ENCODE peak calls at places on chromosomes 2 and 18, in six cellular contexts. J is upper lobe of left lung, O is ureter, M is NCI-H82, X is MCF 10A, Q is breast epithelium. D is an unnamed sample.

GRCh38 chr2:191521608-191522208 is 156.2 kb upstream of the NABP1 start:
- DNase-seq in J (no peak), O (no peak), X (peak), M (peak), Q (no peak), D (peak)

GRCh38 chr18:72325307-72325706 is 218.8 kb downstream of the CBLN2 start:
- DNase-seq in J (no peak), Q (no peak), O (no peak), M (no peak), X (no peak), D (peak)

GRCh38 chr2:118847447-118848172 is at the start of gene EN1:
- DNase-seq in Q (no peak), J (no peak), X (no peak), M (peak), O (peak), D (no peak)

GRCh38 chr18:34871435-34871834 is 161.3 kb downstream of the DTNA start:
- DNase-seq in M (no peak), O (no peak), X (no peak), Q (no peak), J (no peak), D (no peak)

GRCh38 chr18:10482363-10482984 is 28.0 kb downstream of the APCDD1 start:
- DNase-seq in M (no peak), J (no peak), O (no peak), Q (no peak), X (no peak), D (no peak)

GRCh38 chr2:106886916-106887758 is 1.2 kb upstream of the ST6GAL2 start:
- DNase-seq in M (peak), O (peak), X (peak), J (no peak), Q (peak), D (peak)

GRCh38 chr2:54941248-54941984 is 108.8 kb downstream of the RTN4 start:
- DNase-seq in J (no peak), X (no peak), M (no peak), O (no peak), Q (peak), D (no peak)

GRCh38 chr2:15603948-15604347 is 12.3 kb downstream of the DDX1 start:
- DNase-seq in O (no peak), X (no peak), J (no peak), M (no peak), Q (no peak), D (no peak)

GRCh38 chr2:205755923-205756322 is 73.6 kb downstream of the NRP2 start:
- DNase-seq in M (no peak), J (no peak), X (no peak), Q (no peak), O (no peak), D (no peak)

GRCh38 chr2:144084114-144084661 is 435.7 kb downstream of the ZEB2 start:
- DNase-seq in M (no peak), O (no peak), X (peak), J (no peak), Q (no peak), D (peak)

GRCh38 chr2:16817305-16818202 is 151.9 kb upstream of the CYRIA start:
- DNase-seq in M (no peak), X (no peak), Q (no peak), J (no peak), O (no peak), D (no peak)

GRCh38 chr2:3960106-3960505 is 256.7 kb downstream of the DCDC2C start:
- DNase-seq in J (no peak), X (no peak), M (no peak), Q (no peak), O (no peak), D (no peak)

GRCh38 chr2:3423492-3424170 is 44.1 kb downstream of the TRAPPC12 start:
- DNase-seq in M (peak), O (peak), J (peak), Q (peak), X (peak), D (peak)

GRCh38 chr2:71620116-71620515 is 166.8 kb downstream of the DYSF start:
- DNase-seq in O (no peak), J (peak), X (no peak), M (no peak), Q (peak), D (no peak)

GRCh38 chr2:11597538-11598225 is 63.8 kb downstream of the GREB1 start:
- DNase-seq in Q (no peak), M (no peak), J (no peak), X (no peak), O (no peak), D (no peak)

GRCh38 chr2:158094487-158095092 is 7.1 kb upstream of the UPP2 start:
- DNase-seq in M (peak), J (peak), X (no peak), Q (no peak), O (no peak), D (no peak)

GRCh38 chr18:76445741-76446232 is 49.3 kb downstream of the ZNF516 start:
- DNase-seq in Q (no peak), M (no peak), O (peak), X (no peak), J (no peak), D (no peak)

GRCh38 chr2:155755481-155755880 is 577.0 kb downstream of the NR4A2 start:
- DNase-seq in O (no peak), X (no peak), M (no peak), Q (no peak), J (no peak), D (no peak)

GRCh38 chr2:240183370-240184197 is 43.1 kb upstream of the OTOS start:
- DNase-seq in M (peak), J (no peak), O (no peak), X (no peak), Q (no peak), D (no peak)

GRCh38 chr2:3302751-3303582 is 74.7 kb downstream of the EIPR1 start:
- DNase-seq in J (no peak), O (no peak), M (peak), X (no peak), Q (no peak), D (no peak)

GRCh38 chr2:55947759-55948158 is 24.2 kb upstream of the EFEMP1 start:
- DNase-seq in J (no peak), X (peak), O (no peak), Q (no peak), M (no peak), D (no peak)

GRCh38 chr18:58605027-58606020 is 23.6 kb downstream of the ALPK2 start:
- DNase-seq in O (no peak), Q (no peak), X (peak), M (no peak), J (no peak), D (peak)

GRCh38 chr18:9722691-9723090 is 14.6 kb downstream of the RAB31 start:
- DNase-seq in Q (peak), O (peak), M (peak), X (peak), J (peak), D (peak)

GRCh38 chr2:17309741-17310339 is 208.4 kb downstream of the RAD51AP2 start:
- DNase-seq in X (peak), M (peak), Q (no peak), O (peak), J (peak), D (peak)

GRCh38 chr2:6676776-6677175 is 188.9 kb downstream of the CMPK2 start:
- DNase-seq in J (no peak), O (no peak), Q (no peak), M (no peak), X (no peak), D (no peak)

GRCh38 chr2:49178656-49179055 is 24.3 kb upstream of the FSHR start:
- DNase-seq in Q (no peak), J (no peak), O (no peak), M (no peak), X (no peak), D (no peak)

GRCh38 chr2:241767464-241768250 is 9.0 kb upstream of the GAL3ST2 start:
- DNase-seq in J (no peak), M (no peak), Q (peak), O (no peak), X (no peak), D (no peak)

GRCh38 chr2:111031546-111032484 is 88.9 kb upstream of the BCL2L11 start:
- DNase-seq in O (no peak), Q (no peak), X (no peak), J (no peak), M (no peak), D (no peak)

GRCh38 chr18:48662021-48662661 is 123.3 kb downstream of the CTIF start:
- DNase-seq in O (no peak), J (peak), Q (no peak), M (no peak), X (peak), D (peak)

GRCh38 chr2:72004201-72004915 is 143.3 kb downstream of the CYP26B1 start:
- DNase-seq in J (no peak), X (no peak), M (no peak), O (no peak), Q (no peak), D (no peak)

GRCh38 chr2:24280161-24280560 is 80.2 kb downstream of the ITSN2 start:
- DNase-seq in X (no peak), Q (no peak), O (no peak), M (no peak), J (no peak), D (no peak)

D was measured in epithelial cell of esophagus.